ENCODE peak calls at places on chromosomes 3 and 15, in nine cellular contexts. V is RWPE1, Y is GM23248, A is lower lobe of right lung, B is brain microvascular endothelial cell, X is psoas muscle, I is GM23338, O is thoracic aorta, U is right cardiac atrium. L is an unnamed sample.

GRCh38 chr15:72796515-72797337 is 13.2 kb upstream of the ADPGK start:
- DNase-seq in V (peak), Y (peak), A (peak), B (no peak), X (peak), I (peak), O (no peak), U (peak), L (no peak)

GRCh38 chr3:184289426-184289938 is 9.6 kb upstream of the PSMD2 start:
- DNase-seq in V (peak), Y (peak), A (peak), B (peak), X (peak), I (peak), O (no peak), U (peak), L (no peak)

GRCh38 chr15:61517776-61518175 is 288.7 kb upstream of the RORA start:
- DNase-seq in V (no peak), Y (no peak), A (no peak), B (no peak), X (no peak), I (no peak), O (no peak), U (no peak), L (no peak)

GRCh38 chr3:122921791-122922651 is 105.5 kb downstream of the SEMA5B start:
- DNase-seq in V (peak), Y (peak), A (no peak), B (no peak), X (no peak), I (peak), O (no peak), U (no peak), L (no peak)

GRCh38 chr3:60301142-60301541 is 950.1 kb downstream of the FHIT start:
- DNase-seq in V (peak), Y (peak), A (no peak), B (peak), X (no peak), I (no peak), O (no peak), U (no peak), L (no peak)

GRCh38 chr3:135513106-135514063 is 452.1 kb upstream of the PPP2R3A start:
- DNase-seq in V (peak), Y (peak), A (no peak), B (peak), X (no peak), I (peak), O (no peak), U (no peak), L (peak)

GRCh38 chr3:50604628-50605588 is 6.7 kb downstream of the CISH start:
- DNase-seq in V (no peak), Y (no peak), A (no peak), B (no peak), X (peak), I (no peak), O (no peak), U (no peak), L (no peak)

GRCh38 chr3:163916596-163917560 is 1161.4 kb downstream of the SI start:
- DNase-seq in V (no peak), Y (no peak), A (no peak), B (no peak), X (no peak), I (peak), O (no peak), U (no peak), L (no peak)

GRCh38 chr3:84738101-84738500 is 220.7 kb upstream of the CADM2 start:
- DNase-seq in V (no peak), Y (no peak), A (no peak), B (no peak), X (no peak), I (no peak), O (no peak), U (no peak), L (no peak)

GRCh38 chr3:169147246-169148008 is 516.1 kb downstream of the MECOM start:
- DNase-seq in V (peak), Y (peak), A (peak), B (peak), X (peak), I (peak), O (no peak), U (peak), L (no peak)

GRCh38 chr15:73936181-73936580 is 9.9 kb downstream of the LOXL1 start:
- DNase-seq in V (peak), Y (no peak), A (peak), B (no peak), X (peak), I (peak), O (no peak), U (no peak), L (peak)

GRCh38 chr15:31471731-31472430 is 145.2 kb downstream of the KLF13 start:
- DNase-seq in V (no peak), Y (peak), A (no peak), B (peak), X (no peak), I (no peak), O (no peak), U (no peak), L (no peak)

GRCh38 chr3:32816439-32817194 is 1.2 kb upstream of the TRIM71 start:
- DNase-seq in V (no peak), Y (peak), A (peak), B (no peak), X (no peak), I (peak), O (no peak), U (no peak), L (no peak)

GRCh38 chr15:31214864-31215489 is 111.7 kb upstream of the KLF13 start:
- DNase-seq in V (peak), Y (peak), A (peak), B (no peak), X (peak), I (no peak), O (peak), U (peak), L (no peak)

GRCh38 chr15:56732881-56733130 is 503 bp downstream of the ZNF280D start:
- DNase-seq in V (no peak), Y (no peak), A (no peak), B (peak), X (no peak), I (no peak), O (peak), U (no peak), L (no peak)
- H3K27ac ChIP-seq in V (peak), Y (peak), A (peak), B (peak), X (peak), I (peak), O (peak), U (peak), L (peak)

GRCh38 chr3:11465744-11466611 is 177.7 kb downstream of the VGLL4 start:
- DNase-seq in V (no peak), Y (peak), A (no peak), B (peak), X (no peak), I (no peak), O (peak), U (peak), L (no peak)
- H3K27ac ChIP-seq in V (no peak), Y (peak), A (peak), B (peak), X (peak), I (peak), O (peak), U (peak), L (no peak)

GRCh38 chr3:133515127-133515526 is 58.4 kb upstream of the CDV3 start:
- DNase-seq in V (no peak), Y (no peak), A (no peak), B (no peak), X (no peak), I (no peak), O (no peak), U (no peak), L (no peak)
- H3K27ac ChIP-seq in V (no peak), Y (no peak), A (no peak), B (no peak), X (no peak), I (no peak), O (no peak), U (no peak), L (no peak)

DNA sequence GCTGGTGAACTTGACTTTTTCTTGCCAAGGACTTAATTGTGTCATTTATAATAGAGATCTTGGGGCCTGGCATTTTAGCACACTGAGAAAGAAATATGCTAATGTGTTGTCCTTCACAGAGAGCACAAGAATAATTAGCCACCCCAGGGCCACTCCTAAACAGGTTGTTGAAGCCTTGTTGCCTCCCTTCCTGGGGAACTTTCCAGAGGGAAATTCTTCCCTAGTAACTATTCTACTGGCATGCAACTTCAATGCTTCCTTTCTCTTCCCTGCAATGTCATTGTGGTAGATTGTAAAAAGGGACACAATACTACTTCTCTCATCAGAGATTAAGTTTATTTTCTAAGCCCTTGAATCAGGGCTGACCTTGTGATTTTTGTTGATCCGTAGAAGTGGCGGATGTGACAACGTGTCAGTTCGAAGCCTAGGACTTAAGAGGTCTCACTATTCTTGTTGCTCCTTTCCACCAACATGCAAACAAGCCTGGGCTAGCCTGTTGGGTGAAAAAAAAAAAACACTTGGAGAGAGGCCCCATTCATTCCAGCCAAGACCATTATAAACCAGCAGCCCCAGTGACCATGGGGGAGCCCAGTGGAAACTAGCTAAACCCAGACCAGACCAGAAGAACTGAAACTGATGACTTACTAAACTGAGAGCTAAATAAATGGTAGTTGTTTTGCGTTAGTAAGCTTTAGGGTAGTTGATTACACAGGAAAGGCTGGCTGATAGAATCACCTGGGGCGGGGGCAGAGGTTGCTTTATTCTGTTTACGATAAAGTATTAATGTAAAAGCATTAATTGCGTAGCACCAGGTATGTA is 287.2 kb downstream of the SHQ1 start:
- DNase-seq in V (no peak), Y (no peak), A (no peak), B (no peak), X (no peak), I (peak), O (no peak), U (no peak), L (no peak)
- H3K27ac ChIP-seq in V (no peak), Y (no peak), A (no peak), B (no peak), X (no peak), I (peak), O (no peak), U (no peak), L (no peak)

L was measured in epithelial cell of prostate.